ENCODE peak calls at places on chromosomes 3 and 15, in ten cellular contexts. I is MV-4-11; L is T-cell; T is OCI-M1; M is endothelial cell; D is T47D; U is CD8-positive, alpha-beta T cell; F is retina; H is nephron progenitor cell; N is aorta. J is an unnamed sample.

GRCh38 chr3:147521646-147522045 is 112.5 kb downstream of the ZIC1 start:
- DNase-seq in N (no peak), H (no peak), M (no peak), D (no peak), F (no peak), U (no peak), I (no peak), T (no peak), L (no peak), J (no peak)

GRCh38 chr15:71707230-71708051 is 102.9 kb upstream of the NR2E3 start:
- DNase-seq in D (no peak), H (no peak), T (no peak), I (no peak), U (no peak), N (no peak), M (no peak), L (no peak), F (no peak), J (no peak)

GRCh38 chr3:30073622-30074021 is 532.8 kb upstream of the TGFBR2 start:
- DNase-seq in M (no peak), T (no peak), F (no peak), N (no peak), H (no peak), I (no peak), D (no peak), L (no peak), U (no peak), J (no peak)

GRCh38 chr3:110318108-110318507 is 753.5 kb upstream of the NECTIN3 start:
- DNase-seq in M (no peak), F (no peak), H (no peak), N (no peak), T (no peak), U (no peak), I (no peak), D (no peak), L (no peak), J (no peak)

GRCh38 chr15:69869291-69869690 is 228.4 kb downstream of the TLE3 start:
- DNase-seq in F (no peak), L (no peak), D (no peak), U (no peak), H (no peak), M (no peak), I (no peak), T (no peak), N (no peak), J (no peak)

GRCh38 chr3:66439666-66440344 is 61.0 kb downstream of the LRIG1 start:
- DNase-seq in H (no peak), L (no peak), T (peak), M (no peak), F (peak), N (no peak), I (peak), U (no peak), D (no peak), J (no peak)

GRCh38 chr3:177201707-177202397 is 4.6 kb upstream of the TBL1XR1 start:
- DNase-seq in F (no peak), M (no peak), H (no peak), I (peak), L (peak), U (peak), N (no peak), D (peak), T (no peak), J (no peak)

GRCh38 chr3:72683068-72683467 is 165.2 kb downstream of the SHQ1 start:
- DNase-seq in M (no peak), U (no peak), D (no peak), F (no peak), H (no peak), N (no peak), I (no peak), L (no peak), T (no peak), J (no peak)

GRCh38 chr15:74610302-74610951 is 5.2 kb upstream of the CLK3 start:
- DNase-seq in U (no peak), T (peak), N (no peak), L (no peak), D (no peak), I (peak), M (peak), H (no peak), F (peak), J (peak)

GRCh38 chr3:48428863-48429415 is 947 bp downstream of the PLXNB1 start:
- DNase-seq in D (no peak), L (peak), N (no peak), T (no peak), M (peak), F (no peak), U (no peak), I (no peak), H (peak), J (peak)

GRCh38 chr3:4904801-4905695 is 74.2 kb upstream of the BHLHE40 start:
- DNase-seq in M (no peak), L (no peak), H (no peak), N (no peak), D (no peak), T (peak), I (peak), U (no peak), F (no peak), J (no peak)

GRCh38 chr15:68561146-68561545 is 17.6 kb upstream of the CORO2B start:
- DNase-seq in L (no peak), I (no peak), D (no peak), F (no peak), T (no peak), H (no peak), U (no peak), M (no peak), N (no peak), J (no peak)

GRCh38 chr3:139238281-139239030 is 105.4 kb upstream of the MRPS22 start:
- DNase-seq in I (no peak), N (no peak), M (no peak), F (no peak), D (no peak), T (no peak), H (no peak), U (peak), L (no peak), J (no peak)

GRCh38 chr15:65611888-65612615 is 1.1 kb upstream of the INTS14 start:
- DNase-seq in U (no peak), D (no peak), I (no peak), T (peak), N (no peak), F (peak), M (no peak), L (no peak), H (peak), J (no peak)

GRCh38 chr15:74432271-74432967 is 1.3 kb downstream of the SEMA7A start:
- DNase-seq in L (no peak), M (no peak), T (no peak), F (no peak), U (no peak), N (no peak), I (no peak), D (no peak), H (no peak), J (no peak)

GRCh38 chr3:28139288-28139687 is 102.1 kb upstream of the CMC1 start:
- DNase-seq in T (no peak), F (no peak), I (no peak), L (no peak), N (no peak), U (no peak), D (no peak), M (no peak), H (no peak), J (no peak)

GRCh38 chr15:64854041-64854440 is 12.3 kb downstream of the PLEKHO2 start:
- DNase-seq in F (no peak), T (no peak), M (no peak), N (peak), I (no peak), D (no peak), H (no peak), U (no peak), L (no peak), J (no peak)